ENCODE peak calls at places on chromosome 20, in six cellular contexts. J, U, T, V, H and Z are unnamed samples.

GRCh38 chr20:59985864-59986263 is 27.6 kb downstream of the CDH26 start:
- DNase-seq in H (no peak), T (no peak), U (no peak), J (no peak), V (no peak), Z (no peak)

GRCh38 chr20:3010985-3011723 is 32.3 kb upstream of the GNRH2 start:
- DNase-seq in U (no peak), H (no peak), J (no peak), V (no peak), T (no peak), Z (no peak)

GRCh38 chr20:7161690-7162089 is 394.2 kb downstream of the BMP2 start:
- DNase-seq in T (no peak), H (no peak), V (no peak), J (peak; percentile 38), U (no peak), Z (no peak)

GRCh38 chr20:34709044-34709835 is 5.1 kb downstream of the TP53INP2 start:
- DNase-seq in J (no peak), H (peak; percentile 55), V (peak; percentile 94), T (peak; percentile 83), U (peak; percentile 86), Z (peak; percentile 82)

GRCh38 chr20:61522498-61523090 is 270.5 kb downstream of the CDH4 start:
- DNase-seq in H (no peak), J (no peak), V (no peak), T (no peak), U (no peak), Z (no peak)

GRCh38 chr20:10643560-10643873 is 30.3 kb downstream of the JAG1 start:
- DNase-seq in U (no peak), V (no peak), T (no peak), H (no peak), J (no peak), Z (no peak)

GRCh38 chr20:62405108-62405980 is 1.7 kb downstream of the CABLES2 start:
- DNase-seq in J (peak; percentile 65), V (no peak), H (no peak), T (no peak), U (peak; percentile 26), Z (no peak)

GRCh38 chr20:40156600-40157307 is 532.3 kb downstream of the MAFB start:
- DNase-seq in T (peak; percentile 3), J (no peak), U (no peak), V (no peak), H (peak; percentile 58), Z (peak; percentile 8)

GRCh38 chr20:53859684-53860083 is 210.7 kb downstream of the BCAS1 start:
- DNase-seq in U (no peak), H (no peak), J (no peak), T (no peak), V (no peak), Z (no peak)

GRCh38 chr20:41872986-41873385 is 254.8 kb upstream of the CHD6 start:
- DNase-seq in U (no peak), J (no peak), T (no peak), V (no peak), H (no peak), Z (no peak)

GRCh38 chr20:37416202-37417145 is 70.5 kb downstream of the SRC start:
- DNase-seq in H (no peak), U (no peak), T (no peak), J (no peak), V (no peak), Z (no peak)

GRCh38 chr20:1664911-1665310 is 7.3 kb upstream of the SIRPG start:
- DNase-seq in H (peak; percentile 19), J (no peak), U (no peak), T (no peak), V (no peak), Z (peak; percentile 14)

GRCh38 chr20:31595654-31596411 is 9.3 kb upstream of the ID1 start:
- DNase-seq in J (peak; percentile 96), V (peak; percentile 78), H (no peak), U (peak; percentile 26), T (no peak), Z (no peak)

GRCh38 chr20:3400260-3401155 is 7.0 kb downstream of the DNAAF9 start:
- DNase-seq in J (no peak), V (no peak), T (no peak), H (no peak), U (no peak), Z (no peak)

GRCh38 chr20:2671977-2672376 is 8.0 kb upstream of the IDH3B start:
- DNase-seq in J (no peak), T (no peak), U (no peak), V (peak; percentile 72), H (no peak), Z (no peak)

GRCh38 chr20:64006902-64007301 is 26.0 kb downstream of the PRPF6 start:
- DNase-seq in V (no peak), H (no peak), U (no peak), T (no peak), J (no peak), Z (no peak)
- TF ChIP-seq TAF1 in V (no peak), H (no peak), U (no peak), T (no peak), J (no peak), Z (no peak)

DNA sequence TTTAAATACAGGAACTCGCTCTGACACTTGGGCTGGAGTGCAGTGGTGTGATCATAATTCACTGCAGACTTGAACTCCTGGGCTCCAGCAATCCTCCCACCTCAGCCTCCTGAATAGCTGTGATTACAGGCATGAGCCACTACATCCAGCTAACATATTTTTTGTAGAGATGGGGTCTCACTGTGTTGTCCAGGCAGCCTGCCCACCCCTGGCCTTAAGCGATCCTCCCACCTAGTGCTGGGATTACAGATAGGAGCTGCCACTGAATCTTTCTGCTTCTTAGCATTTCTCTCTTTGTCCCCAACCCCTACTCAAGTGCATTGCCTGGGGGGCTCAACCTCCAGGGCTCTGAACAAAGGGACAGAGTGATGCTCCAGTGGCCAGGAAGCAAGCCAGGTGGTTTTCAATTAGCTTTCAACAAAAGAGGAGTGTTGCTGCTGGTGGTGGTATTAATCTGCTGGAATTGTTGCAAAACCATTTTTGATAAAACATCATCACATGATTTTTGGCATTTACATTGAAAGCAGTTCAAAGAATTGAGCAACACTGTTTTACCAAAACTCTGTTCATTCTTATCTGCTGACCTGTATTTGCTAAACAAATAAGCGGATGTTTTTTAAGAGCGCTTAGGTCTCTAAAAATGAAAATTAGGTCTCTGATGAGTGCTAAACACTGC is 40.4 kb upstream of the BPIFA2 start:
- DNase-seq in H (no peak), J (peak; percentile 79), T (no peak), V (no peak), U (no peak), Z (no peak)
- TF ChIP-seq POLR2A in H (no peak), J (no peak), T (no peak), V (no peak), U (no peak), Z (no peak)

DNA sequence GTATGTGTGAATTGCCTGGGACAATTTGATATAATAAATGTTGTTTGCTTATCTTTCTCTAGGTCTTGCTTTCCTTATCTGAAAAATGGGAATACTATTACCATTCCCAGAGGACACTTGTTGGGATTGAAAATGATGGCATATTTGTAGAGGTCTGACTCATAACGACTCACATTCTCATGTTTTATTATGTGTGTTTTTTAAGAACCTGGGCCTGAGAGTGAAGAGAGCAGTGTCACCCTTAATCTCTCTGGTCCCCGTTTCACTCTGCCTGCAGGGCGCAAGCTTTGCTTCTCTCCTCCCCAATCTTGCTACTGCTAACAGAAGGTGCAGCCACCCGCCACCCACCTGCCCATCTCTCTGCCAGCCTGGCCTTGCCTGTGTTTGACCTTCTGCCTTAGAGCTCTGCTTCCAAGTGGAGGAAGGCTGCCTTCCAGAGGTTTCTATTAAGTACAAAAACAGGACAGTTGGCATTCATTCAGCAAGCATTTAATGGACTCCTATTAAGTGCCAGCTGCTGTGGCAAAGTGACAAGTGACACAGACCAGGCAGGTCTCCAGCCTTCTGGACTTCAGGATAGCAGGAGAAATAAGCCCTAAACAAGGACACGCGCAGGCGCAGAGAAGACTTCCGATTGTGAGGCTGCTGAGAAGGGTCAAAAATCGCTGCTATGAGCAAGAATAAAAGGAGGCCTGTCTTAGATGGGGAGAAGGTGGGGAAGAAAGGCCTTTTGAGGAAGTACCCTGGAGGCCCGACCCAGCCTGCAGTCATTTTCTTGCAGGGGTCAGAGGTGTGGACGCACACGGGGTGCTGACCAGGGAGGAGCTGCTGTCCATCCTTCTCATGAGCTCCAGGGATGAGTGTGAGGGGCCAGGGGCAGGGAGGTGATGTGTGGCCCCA is 112.5 kb downstream of the JPH2 start:
- DNase-seq in U (no peak), T (no peak), J (no peak), V (peak; percentile 33), H (no peak), Z (no peak)
- TF ChIP-seq TAF1 in U (no peak), T (no peak), J (no peak), V (no peak), H (no peak), Z (no peak)

GRCh38 chr20:44572551-44573500 is 9.6 kb upstream of the PKIG start:
- DNase-seq in H (no peak), U (no peak), T (no peak), J (no peak), V (no peak), Z (no peak)
- TF ChIP-seq POLR2A in H (no peak), U (no peak), T (no peak), J (no peak), V (no peak), Z (no peak)

GRCh38 chr20:49104365-49104648 is 58.2 kb downstream of the CSE1L start:
- DNase-seq in U (no peak), J (no peak), T (no peak), H (no peak), V (no peak), Z (no peak)
- TF ChIP-seq TAF1 in U (no peak), J (no peak), T (no peak), H (no peak), V (no peak), Z (no peak)

DNA sequence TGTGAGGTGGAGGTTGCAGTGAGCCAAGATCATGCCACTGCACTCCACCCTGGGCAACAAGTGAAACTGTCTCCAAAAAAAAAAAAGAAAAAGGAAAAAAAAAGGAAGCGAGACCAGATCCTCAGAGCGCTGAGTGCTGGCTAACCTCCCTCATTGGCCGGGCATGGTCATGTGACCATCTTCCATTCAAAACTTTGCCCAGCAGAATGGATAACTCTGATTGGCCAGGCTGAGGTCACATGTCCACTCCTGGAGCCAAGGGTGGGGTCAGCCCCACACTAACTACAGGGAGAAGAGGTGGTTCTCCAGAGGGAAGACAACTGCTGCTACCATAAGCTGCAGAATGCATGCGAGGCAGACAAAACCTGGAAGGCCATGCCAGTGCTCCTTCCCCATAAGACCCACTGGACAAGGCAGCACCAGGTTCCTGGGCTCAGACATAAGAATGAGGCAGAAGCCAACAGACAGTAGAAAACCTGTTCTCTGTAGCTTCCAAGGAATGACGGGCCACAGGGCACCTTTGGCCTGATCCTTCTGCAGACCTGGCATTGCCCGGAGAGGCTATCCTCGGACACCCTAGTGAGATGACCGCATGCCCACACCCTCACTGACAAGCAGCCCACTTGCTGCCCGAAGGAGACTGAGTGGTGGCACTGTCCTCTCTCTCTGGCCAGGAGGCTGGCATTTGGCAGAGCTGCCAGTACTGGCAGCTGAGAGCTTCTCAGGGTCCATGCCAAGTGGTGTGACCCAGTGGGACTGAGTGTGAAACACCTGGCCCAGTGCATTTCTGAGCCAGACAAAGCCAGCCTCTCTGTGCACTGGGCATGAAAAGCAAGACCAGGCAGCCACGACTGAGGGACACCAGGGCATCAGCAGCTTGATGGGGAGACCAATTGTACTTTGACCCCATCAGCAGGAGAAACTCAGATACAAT is 311.9 kb upstream of the SULF2 start:
- DNase-seq in J (no peak), U (peak; percentile 78), V (no peak), H (no peak), T (no peak), Z (no peak)
- TF ChIP-seq POLR2A in J (no peak), U (no peak), V (no peak), H (no peak), T (no peak), Z (no peak)